ENCODE peak calls at places on chromosome 20, in nine cellular contexts. J, S, P, Y, L, O, Q, E and R are unnamed samples.

GRCh38 chr20:33477386-33478234 is 12.3 kb upstream of the CBFA2T2 start:
- DNase-seq in E (no peak), P (no peak), S (no peak), J (no peak), L (no peak), Y (no peak), O (no peak), Q (no peak), R (no peak)

GRCh38 chr20:46021361-46022359 is 7.4 kb upstream of the SLC12A5 start:
- DNase-seq in E (no peak), Y (no peak), O (no peak), J (peak; percentile 43), S (no peak), Q (no peak), P (no peak), L (peak; percentile 62), R (no peak)

GRCh38 chr20:41428285-41428684 is 61.7 kb upstream of the EMILIN3 start:
- DNase-seq in L (peak; percentile 76), Q (peak; percentile 10), E (no peak), Y (peak; percentile 38), P (no peak), J (peak; percentile 79), S (no peak), O (no peak), R (no peak)

GRCh38 chr20:57801581-57801980 is 91.8 kb upstream of the PMEPA1 start:
- DNase-seq in O (no peak), L (no peak), Q (no peak), E (no peak), Y (no peak), S (no peak), J (no peak), P (no peak), R (no peak)

GRCh38 chr20:51084598-51084997 is 61.7 kb upstream of the KCNG1 start:
- DNase-seq in Q (no peak), J (no peak), Y (no peak), E (no peak), O (no peak), P (no peak), S (no peak), L (no peak), R (no peak)

GRCh38 chr20:16444056-16444777 is 129.0 kb downstream of the KIF16B start:
- DNase-seq in E (no peak), P (no peak), J (peak; percentile 6), L (no peak), Q (no peak), Y (peak; percentile 92), S (peak; percentile 10), O (no peak), R (no peak)

GRCh38 chr20:11195899-11196558 is 522.2 kb upstream of the JAG1 start:
- DNase-seq in S (no peak), J (no peak), E (no peak), L (no peak), O (no peak), Q (no peak), Y (no peak), P (no peak), R (no peak)

GRCh38 chr20:63502671-63503172 is 3.8 kb upstream of the EEF1A2 start:
- DNase-seq in S (no peak), L (no peak), Y (no peak), J (no peak), Q (no peak), E (no peak), O (no peak), P (no peak), R (no peak)

GRCh38 chr20:39291301-39291700 is 329.2 kb downstream of the DHX35 start:
- DNase-seq in J (no peak), P (no peak), S (no peak), L (no peak), E (no peak), Q (no peak), Y (no peak), O (no peak), R (no peak)

GRCh38 chr20:5181955-5182354 is 55.1 kb downstream of the CDS2 start:
- DNase-seq in S (no peak), Q (no peak), P (no peak), E (no peak), Y (peak; percentile 74), O (no peak), J (peak; percentile 56), L (no peak), R (no peak)

GRCh38 chr20:17507032-17507431 is 24.1 kb downstream of the BFSP1 start:
- DNase-seq in P (no peak), Q (no peak), J (no peak), E (no peak), S (no peak), Y (no peak), L (no peak), O (no peak), R (no peak)

GRCh38 chr20:62159052-62159451 is 15.5 kb downstream of the SS18L1 start:
- DNase-seq in E (no peak), Q (no peak), S (no peak), J (no peak), O (no peak), Y (no peak), P (no peak), L (no peak), R (no peak)

GRCh38 chr20:57849126-57849867 is 139.5 kb upstream of the PMEPA1 start:
- DNase-seq in P (peak; percentile 13), O (no peak), E (no peak), Y (peak; percentile 80), S (peak; percentile 40), Q (no peak), J (no peak), L (no peak), R (peak; percentile 35)

GRCh38 chr20:56859751-56860366 is 230.8 kb downstream of the TFAP2C start:
- DNase-seq in O (no peak), L (no peak), S (no peak), P (no peak), E (peak; percentile 16), Y (peak; percentile 5), J (no peak), Q (no peak), R (no peak)

GRCh38 chr20:12594410-12595130 is 414.2 kb upstream of the SPTLC3 start:
- DNase-seq in P (no peak), E (no peak), L (no peak), Q (no peak), O (no peak), S (no peak), Y (no peak), J (no peak), R (no peak)

GRCh38 chr20:21391495-21392298 is 5.6 kb downstream of the NKX2-4 start:
- DNase-seq in L (no peak), J (no peak), O (no peak), Q (no peak), Y (no peak), S (no peak), E (no peak), P (no peak), R (no peak)

GRCh38 chr20:56636701-56637100 is 7.6 kb downstream of the TFAP2C start:
- DNase-seq in P (no peak), S (peak; percentile 63), L (no peak), J (peak; percentile 61), O (no peak), Y (peak; percentile 89), Q (no peak), E (no peak), R (no peak)

GRCh38 chr20:22686097-22686496 is 101.7 kb upstream of the FOXA2 start:
- DNase-seq in L (no peak), Y (peak; percentile 35), S (peak; percentile 8), P (no peak), E (no peak), Q (no peak), O (no peak), J (peak; percentile 76), R (no peak)

GRCh38 chr20:17993546-17993945 is 24.7 kb downstream of the MGME1 start:
- DNase-seq in E (no peak), L (no peak), S (no peak), Y (no peak), P (no peak), J (no peak), O (no peak), Q (no peak), R (no peak)

GRCh38 chr20:24736844-24737211 is 212.2 kb upstream of the CST7 start:
- DNase-seq in S (no peak), L (no peak), E (no peak), P (no peak), J (no peak), O (no peak), Y (no peak), Q (no peak), R (no peak)